ENCODE peak calls at places on chromosome 1, in four cellular contexts. K, S, A and G are unnamed samples.

GRCh38 chr1:210117681-210118170 is 114.9 kb upstream of the SERTAD4 start:
- DNase-seq in K (no peak), S (no peak), A (no peak), G (no peak)

GRCh38 chr1:240682843-240683242 is 70.9 kb upstream of the GREM2 start:
- DNase-seq in K (no peak), S (no peak), A (no peak), G (no peak)

GRCh38 chr1:53642607-53643006 is 96.4 kb downstream of the GLIS1 start:
- DNase-seq in K (no peak), S (no peak), A (no peak), G (no peak)

GRCh38 chr1:227946624-227947424 is 908 bp downstream of the WNT9A start:
- DNase-seq in K (peak; percentile 48), S (peak; percentile 91), A (peak; percentile 63), G (peak; percentile 93)

GRCh38 chr1:208449951-208450350 is 205.8 kb upstream of the PLXNA2 start:
- DNase-seq in K (no peak), S (no peak), A (no peak), G (no peak)

GRCh38 chr1:210855440-210855839 is 278.5 kb downstream of the KCNH1 start:
- DNase-seq in K (no peak), S (no peak), A (no peak), G (no peak)

GRCh38 chr1:162297208-162297607 is 79.4 kb downstream of the SPATA46 start:
- DNase-seq in K (no peak), S (no peak), A (no peak), G (no peak)

GRCh38 chr1:109508001-109508872 is 1.3 kb downstream of the AMIGO1 start:
- DNase-seq in K (no peak), S (no peak), A (no peak), G (no peak)

GRCh38 chr1:226826479-226827245 is 43.8 kb upstream of the PSEN2 start:
- DNase-seq in K (no peak), S (no peak), A (no peak), G (no peak)